ENCODE peak calls at places on chromosome 4, in nine cellular contexts. One of them, this sample, is unnamed.

GRCh38 chr4:180695851-180696250 is 1547.4 kb upstream of the TENM3 start:
- DNase-seq in SW 1271: no peak
- DNase-seq in stimulated activated CD8-positive, alpha-beta memory T cell treated with anti-CD3 and anti-CD28 coated beads, Interleukin-12 subunit alpha, Interleukin-12 subunit beta, amount 100 ng/mL, for 4 hours: no peak
- DNase-seq in H4: peak
- DNase-seq in colonic mucosa: no peak
- DNase-seq in heart right ventricle: no peak
- DNase-seq in bronchial epithelial cell: peak
- DNase-seq in pons: no peak
- DNase-seq in omental fat pad: no peak
- DNase-seq in this sample: no peak

GRCh38 chr4:55297346-55297745 is 48.7 kb upstream of the SRD5A3 start:
- DNase-seq in SW 1271: no peak
- DNase-seq in stimulated activated CD8-positive, alpha-beta memory T cell treated with anti-CD3 and anti-CD28 coated beads, Interleukin-12 subunit alpha, Interleukin-12 subunit beta, amount 100 ng/mL, for 4 hours: no peak
- DNase-seq in H4: peak
- DNase-seq in colonic mucosa: no peak
- DNase-seq in heart right ventricle: no peak
- DNase-seq in bronchial epithelial cell: peak
- DNase-seq in pons: no peak
- DNase-seq in omental fat pad: no peak
- DNase-seq in this sample: no peak

GRCh38 chr4:78661086-78661690 is 109.6 kb downstream of the ANXA3 start:
- DNase-seq in SW 1271: no peak
- DNase-seq in stimulated activated CD8-positive, alpha-beta memory T cell treated with anti-CD3 and anti-CD28 coated beads, Interleukin-12 subunit alpha, Interleukin-12 subunit beta, amount 100 ng/mL, for 4 hours: no peak
- DNase-seq in H4: no peak
- DNase-seq in colonic mucosa: no peak
- DNase-seq in heart right ventricle: no peak
- DNase-seq in bronchial epithelial cell: no peak
- DNase-seq in pons: no peak
- DNase-seq in omental fat pad: no peak
- DNase-seq in this sample: no peak

GRCh38 chr4:25223770-25224375 is 10.0 kb upstream of the PI4K2B start:
- DNase-seq in SW 1271: no peak
- DNase-seq in stimulated activated CD8-positive, alpha-beta memory T cell treated with anti-CD3 and anti-CD28 coated beads, Interleukin-12 subunit alpha, Interleukin-12 subunit beta, amount 100 ng/mL, for 4 hours: no peak
- DNase-seq in H4: no peak
- DNase-seq in colonic mucosa: no peak
- DNase-seq in heart right ventricle: no peak
- DNase-seq in bronchial epithelial cell: peak
- DNase-seq in pons: no peak
- DNase-seq in omental fat pad: no peak
- DNase-seq in this sample: no peak

GRCh38 chr4:165355900-165356300 is 22.9 kb upstream of the CPE start:
- DNase-seq in SW 1271: no peak
- DNase-seq in stimulated activated CD8-positive, alpha-beta memory T cell treated with anti-CD3 and anti-CD28 coated beads, Interleukin-12 subunit alpha, Interleukin-12 subunit beta, amount 100 ng/mL, for 4 hours: no peak
- DNase-seq in H4: peak
- DNase-seq in colonic mucosa: no peak
- DNase-seq in heart right ventricle: peak
- DNase-seq in bronchial epithelial cell: peak
- DNase-seq in pons: peak
- DNase-seq in omental fat pad: no peak
- DNase-seq in this sample: no peak

GRCh38 chr4:173257732-173258717 is 76.1 kb downstream of the HMGB2 start:
- DNase-seq in SW 1271: no peak
- DNase-seq in stimulated activated CD8-positive, alpha-beta memory T cell treated with anti-CD3 and anti-CD28 coated beads, Interleukin-12 subunit alpha, Interleukin-12 subunit beta, amount 100 ng/mL, for 4 hours: peak
- DNase-seq in H4: peak
- DNase-seq in colonic mucosa: peak
- DNase-seq in heart right ventricle: peak
- DNase-seq in bronchial epithelial cell: peak
- DNase-seq in pons: peak
- DNase-seq in omental fat pad: no peak
- DNase-seq in this sample: no peak

GRCh38 chr4:98658287-98659105 is at the start of gene TSPAN5:
- DNase-seq in SW 1271: peak
- DNase-seq in stimulated activated CD8-positive, alpha-beta memory T cell treated with anti-CD3 and anti-CD28 coated beads, Interleukin-12 subunit alpha, Interleukin-12 subunit beta, amount 100 ng/mL, for 4 hours: peak
- DNase-seq in H4: peak
- DNase-seq in colonic mucosa: peak
- DNase-seq in heart right ventricle: peak
- DNase-seq in bronchial epithelial cell: peak
- DNase-seq in pons: peak
- DNase-seq in omental fat pad: peak
- DNase-seq in this sample: no peak

GRCh38 chr4:186104114-186104894 is at the start of gene FAM149A:
- DNase-seq in SW 1271: no peak
- DNase-seq in stimulated activated CD8-positive, alpha-beta memory T cell treated with anti-CD3 and anti-CD28 coated beads, Interleukin-12 subunit alpha, Interleukin-12 subunit beta, amount 100 ng/mL, for 4 hours: no peak
- DNase-seq in H4: no peak
- DNase-seq in colonic mucosa: peak
- DNase-seq in heart right ventricle: no peak
- DNase-seq in bronchial epithelial cell: no peak
- DNase-seq in pons: peak
- DNase-seq in omental fat pad: no peak
- DNase-seq in this sample: no peak

GRCh38 chr4:55592014-55592413 is at the start of gene PDCL2:
- DNase-seq in SW 1271: no peak
- DNase-seq in stimulated activated CD8-positive, alpha-beta memory T cell treated with anti-CD3 and anti-CD28 coated beads, Interleukin-12 subunit alpha, Interleukin-12 subunit beta, amount 100 ng/mL, for 4 hours: no peak
- DNase-seq in H4: no peak
- DNase-seq in colonic mucosa: no peak
- DNase-seq in heart right ventricle: no peak
- DNase-seq in bronchial epithelial cell: no peak
- DNase-seq in pons: no peak
- DNase-seq in omental fat pad: no peak
- DNase-seq in this sample: no peak

GRCh38 chr4:5760936-5761480 is 50.0 kb downstream of the EVC start:
- DNase-seq in SW 1271: no peak
- DNase-seq in stimulated activated CD8-positive, alpha-beta memory T cell treated with anti-CD3 and anti-CD28 coated beads, Interleukin-12 subunit alpha, Interleukin-12 subunit beta, amount 100 ng/mL, for 4 hours: no peak
- DNase-seq in H4: no peak
- DNase-seq in colonic mucosa: no peak
- DNase-seq in heart right ventricle: no peak
- DNase-seq in bronchial epithelial cell: no peak
- DNase-seq in pons: no peak
- DNase-seq in omental fat pad: no peak
- DNase-seq in this sample: no peak

GRCh38 chr4:183659919-183660318 is 826 bp downstream of the TRAPPC11 start:
- DNase-seq in SW 1271: no peak
- DNase-seq in stimulated activated CD8-positive, alpha-beta memory T cell treated with anti-CD3 and anti-CD28 coated beads, Interleukin-12 subunit alpha, Interleukin-12 subunit beta, amount 100 ng/mL, for 4 hours: no peak
- DNase-seq in H4: no peak
- DNase-seq in colonic mucosa: no peak
- DNase-seq in heart right ventricle: no peak
- DNase-seq in bronchial epithelial cell: peak
- DNase-seq in pons: peak
- DNase-seq in omental fat pad: no peak
- DNase-seq in this sample: no peak

GRCh38 chr4:924107-925096 is 7.7 kb downstream of the GAK start:
- DNase-seq in SW 1271: no peak
- DNase-seq in stimulated activated CD8-positive, alpha-beta memory T cell treated with anti-CD3 and anti-CD28 coated beads, Interleukin-12 subunit alpha, Interleukin-12 subunit beta, amount 100 ng/mL, for 4 hours: no peak
- DNase-seq in H4: no peak
- DNase-seq in colonic mucosa: no peak
- DNase-seq in heart right ventricle: no peak
- DNase-seq in bronchial epithelial cell: peak
- DNase-seq in pons: no peak
- DNase-seq in omental fat pad: no peak
- DNase-seq in this sample: peak

GRCh38 chr4:94486372-94486801 is 34.6 kb downstream of the PDLIM5 start:
- DNase-seq in SW 1271: no peak
- DNase-seq in stimulated activated CD8-positive, alpha-beta memory T cell treated with anti-CD3 and anti-CD28 coated beads, Interleukin-12 subunit alpha, Interleukin-12 subunit beta, amount 100 ng/mL, for 4 hours: no peak
- DNase-seq in H4: peak
- DNase-seq in colonic mucosa: no peak
- DNase-seq in heart right ventricle: no peak
- DNase-seq in bronchial epithelial cell: peak
- DNase-seq in pons: no peak
- DNase-seq in omental fat pad: no peak
- DNase-seq in this sample: no peak

GRCh38 chr4:2910409-2910808 is 52.8 kb downstream of the NOP14 start:
- DNase-seq in SW 1271: no peak
- DNase-seq in stimulated activated CD8-positive, alpha-beta memory T cell treated with anti-CD3 and anti-CD28 coated beads, Interleukin-12 subunit alpha, Interleukin-12 subunit beta, amount 100 ng/mL, for 4 hours: no peak
- DNase-seq in H4: no peak
- DNase-seq in colonic mucosa: no peak
- DNase-seq in heart right ventricle: no peak
- DNase-seq in bronchial epithelial cell: no peak
- DNase-seq in pons: no peak
- DNase-seq in omental fat pad: no peak
- DNase-seq in this sample: no peak

GRCh38 chr4:7299051-7299907 is 106.9 kb downstream of the SORCS2 start:
- DNase-seq in SW 1271: no peak
- DNase-seq in stimulated activated CD8-positive, alpha-beta memory T cell treated with anti-CD3 and anti-CD28 coated beads, Interleukin-12 subunit alpha, Interleukin-12 subunit beta, amount 100 ng/mL, for 4 hours: no peak
- DNase-seq in H4: no peak
- DNase-seq in colonic mucosa: no peak
- DNase-seq in heart right ventricle: no peak
- DNase-seq in bronchial epithelial cell: no peak
- DNase-seq in pons: no peak
- DNase-seq in omental fat pad: no peak
- DNase-seq in this sample: no peak

GRCh38 chr4:337932-338758 is 531 bp downstream of the ZNF141 start:
- DNase-seq in SW 1271: no peak
- DNase-seq in stimulated activated CD8-positive, alpha-beta memory T cell treated with anti-CD3 and anti-CD28 coated beads, Interleukin-12 subunit alpha, Interleukin-12 subunit beta, amount 100 ng/mL, for 4 hours: peak
- DNase-seq in H4: no peak
- DNase-seq in colonic mucosa: peak
- DNase-seq in heart right ventricle: peak
- DNase-seq in bronchial epithelial cell: no peak
- DNase-seq in pons: peak
- DNase-seq in omental fat pad: no peak
- DNase-seq in this sample: no peak

GRCh38 chr4:38902695-38903094 is 35.1 kb downstream of the FAM114A1 start:
- DNase-seq in SW 1271: no peak
- DNase-seq in stimulated activated CD8-positive, alpha-beta memory T cell treated with anti-CD3 and anti-CD28 coated beads, Interleukin-12 subunit alpha, Interleukin-12 subunit beta, amount 100 ng/mL, for 4 hours: no peak
- DNase-seq in H4: peak
- DNase-seq in colonic mucosa: no peak
- DNase-seq in heart right ventricle: no peak
- DNase-seq in bronchial epithelial cell: peak
- DNase-seq in pons: peak
- DNase-seq in omental fat pad: no peak
- DNase-seq in this sample: peak

GRCh38 chr4:15238720-15239119 is 189.1 kb upstream of the C1QTNF7 start:
- DNase-seq in SW 1271: no peak
- DNase-seq in stimulated activated CD8-positive, alpha-beta memory T cell treated with anti-CD3 and anti-CD28 coated beads, Interleukin-12 subunit alpha, Interleukin-12 subunit beta, amount 100 ng/mL, for 4 hours: no peak
- DNase-seq in H4: peak
- DNase-seq in colonic mucosa: no peak
- DNase-seq in heart right ventricle: peak
- DNase-seq in bronchial epithelial cell: peak
- DNase-seq in pons: peak
- DNase-seq in omental fat pad: no peak
- DNase-seq in this sample: no peak

GRCh38 chr4:136863756-136864155 is 668.5 kb downstream of the PCDH18 start:
- DNase-seq in SW 1271: no peak
- DNase-seq in stimulated activated CD8-positive, alpha-beta memory T cell treated with anti-CD3 and anti-CD28 coated beads, Interleukin-12 subunit alpha, Interleukin-12 subunit beta, amount 100 ng/mL, for 4 hours: no peak
- DNase-seq in H4: peak
- DNase-seq in colonic mucosa: no peak
- DNase-seq in heart right ventricle: no peak
- DNase-seq in bronchial epithelial cell: no peak
- DNase-seq in pons: peak
- DNase-seq in omental fat pad: no peak
- DNase-seq in this sample: no peak

GRCh38 chr4:143443728-143444127 is 69.8 kb upstream of the SMARCA5 start:
- DNase-seq in SW 1271: no peak
- DNase-seq in stimulated activated CD8-positive, alpha-beta memory T cell treated with anti-CD3 and anti-CD28 coated beads, Interleukin-12 subunit alpha, Interleukin-12 subunit beta, amount 100 ng/mL, for 4 hours: no peak
- DNase-seq in H4: no peak
- DNase-seq in colonic mucosa: no peak
- DNase-seq in heart right ventricle: no peak
- DNase-seq in bronchial epithelial cell: no peak
- DNase-seq in pons: no peak
- DNase-seq in omental fat pad: no peak
- DNase-seq in this sample: no peak